ENCODE peak calls at places on chromosomes 11 and 22, in ten cellular contexts. O is HL-60, E is glutamatergic neuron, C is A549, W is cardiac fibroblast, J is K562, D is BJ, F is foreskin fibroblast, P is upper lobe of left lung, Y is H9. U is an unnamed sample.

GRCh38 chr22:50523806-50524663 is 1.4 kb downstream of the SCO2 start:
- DNase-seq in C (no peak), O (no peak), J (no peak), E (no peak), W (no peak), D (no peak), P (peak), F (no peak), Y (no peak), U (no peak)

GRCh38 chr11:16737860-16738197 is 618 bp upstream of the C11orf58 start:
- DNase-seq in C (no peak), D (no peak), E (no peak), P (no peak), F (no peak), W (peak), Y (no peak), O (no peak), J (no peak), U (no peak)

GRCh38 chr11:105046898-105047579 is 1.9 kb upstream of the CARD16 start:
- DNase-seq in Y (no peak), D (peak), P (no peak), C (peak), W (peak), F (peak), E (no peak), O (no peak), J (no peak), U (no peak)

GRCh38 chr22:43295660-43296059 is 47.5 kb downstream of the SCUBE1 start:
- DNase-seq in F (no peak), W (no peak), C (no peak), Y (no peak), D (no peak), E (no peak), J (no peak), O (no peak), P (no peak), U (no peak)

GRCh38 chr11:23730307-23730998 is 766.4 kb upstream of the LUZP2 start:
- DNase-seq in W (no peak), C (no peak), O (no peak), P (peak), E (no peak), J (no peak), F (no peak), D (no peak), Y (peak), U (no peak)

GRCh38 chr11:120032766-120033390 is 105.0 kb downstream of the TRIM29 start:
- DNase-seq in Y (peak), D (no peak), O (no peak), P (no peak), J (no peak), F (no peak), E (no peak), C (no peak), W (no peak), U (no peak)

GRCh38 chr22:20787223-20787622 is 13.3 kb downstream of the SERPIND1 start:
- DNase-seq in C (no peak), W (no peak), O (no peak), P (no peak), F (no peak), Y (no peak), J (no peak), D (no peak), E (no peak), U (no peak)

GRCh38 chr22:49007013-49007653 is 820.5 kb downstream of the BRD1 start:
- DNase-seq in D (no peak), J (no peak), F (no peak), C (no peak), P (no peak), E (no peak), O (no peak), Y (peak), W (no peak), U (no peak)

GRCh38 chr22:40401532-40401931 is 31.1 kb downstream of the SGSM3 start:
- DNase-seq in F (no peak), W (no peak), C (no peak), E (no peak), D (no peak), O (no peak), Y (no peak), J (no peak), P (no peak), U (no peak)

GRCh38 chr11:118845369-118845768 is 38.3 kb upstream of the CXCR5 start:
- DNase-seq in C (no peak), E (no peak), J (peak), P (no peak), O (no peak), W (peak), D (no peak), Y (no peak), F (peak), U (no peak)

GRCh38 chr22:41862530-41863266 is 29.8 kb downstream of the SREBF2 start:
- DNase-seq in F (no peak), O (no peak), C (no peak), E (peak), J (no peak), P (no peak), Y (no peak), D (no peak), W (no peak), U (no peak)

GRCh38 chr22:46849951-46850350 is 87.5 kb downstream of the TBC1D22A start:
- DNase-seq in C (no peak), Y (no peak), F (no peak), W (no peak), J (no peak), D (no peak), O (no peak), E (no peak), P (no peak), U (no peak)

GRCh38 chr22:20663137-20663828 is 110.6 kb upstream of the SERPIND1 start:
- DNase-seq in P (no peak), E (no peak), C (no peak), Y (no peak), O (no peak), F (no peak), W (no peak), J (no peak), D (no peak), U (no peak)

GRCh38 chr11:59475176-59475575 is 2.1 kb downstream of the OR4D10 start:
- DNase-seq in O (no peak), E (no peak), P (no peak), C (no peak), F (no peak), W (no peak), Y (no peak), J (no peak), D (no peak), U (no peak)

GRCh38 chr11:31800398-31801265 is 10.5 kb downstream of the PAX6 start:
- DNase-seq in Y (no peak), W (no peak), P (no peak), E (no peak), O (no peak), F (no peak), D (no peak), C (no peak), J (no peak), U (no peak)

GRCh38 chr11:16979708-16980622 is 34.2 kb downstream of the PLEKHA7 start:
- DNase-seq in W (no peak), P (no peak), D (no peak), E (no peak), J (no peak), C (no peak), O (no peak), Y (no peak), F (no peak), U (no peak)

GRCh38 chr11:117502285-117502856 is 174.7 kb downstream of the CEP164 start:
- DNase-seq in E (no peak), O (no peak), D (no peak), P (no peak), W (no peak), C (no peak), J (no peak), F (no peak), Y (no peak), U (no peak)

GRCh38 chr11:126601136-126601535 is 245.7 kb downstream of the ST3GAL4 start:
- DNase-seq in F (no peak), C (no peak), E (no peak), J (no peak), P (no peak), Y (no peak), D (no peak), O (no peak), W (no peak), U (no peak)

GRCh38 chr22:21741790-21742189 is 6.2 kb upstream of the YPEL1 start:
- DNase-seq in Y (no peak), D (no peak), J (no peak), E (peak), O (no peak), P (no peak), W (no peak), F (no peak), C (no peak), U (no peak)

GRCh38 chr22:49199224-49199623 is 628.4 kb downstream of the BRD1 start:
- DNase-seq in O (no peak), J (no peak), P (no peak), D (no peak), F (no peak), C (no peak), E (no peak), W (no peak), Y (peak), U (peak)

GRCh38 chr11:118939948-118940598 is 14.3 kb upstream of the BCL9L start:
- DNase-seq in W (peak), D (no peak), C (no peak), F (no peak), O (peak), J (peak), P (peak), E (peak), Y (peak), U (no peak)

GRCh38 chr11:74256370-74257133 is 54.9 kb downstream of the P4HA3 start:
- DNase-seq in P (no peak), J (no peak), W (peak), F (no peak), E (no peak), C (no peak), O (no peak), D (no peak), Y (no peak), U (no peak)

GRCh38 chr11:10328314-10329090 is 23.6 kb downstream of the ADM start:
- DNase-seq in P (no peak), C (no peak), D (peak), W (peak), O (peak), F (peak), J (no peak), Y (no peak), E (no peak), U (no peak)

GRCh38 chr11:64294665-64295289 is 3.7 kb downstream of the KCNK4 start:
- DNase-seq in J (no peak), Y (no peak), W (peak), F (no peak), D (no peak), C (no peak), E (no peak), P (no peak), O (no peak), U (no peak)
- TF ChIP-seq CTCF in J (no peak), Y (no peak), W (no peak), F (no peak), D (no peak), C (no peak), E (no peak), P (no peak), O (no peak), U (no peak)

GRCh38 chr22:38927033-38927789 is 30.2 kb upstream of the APOBEC3A start:
- DNase-seq in F (peak), E (peak), C (peak), W (peak), D (no peak), P (peak), J (peak), O (peak), Y (peak), U (peak)
- TF ChIP-seq CTCF in F (peak), E (peak), C (peak), W (peak), D (peak), P (peak), J (peak), O (peak), Y (peak), U (peak)

DNA sequence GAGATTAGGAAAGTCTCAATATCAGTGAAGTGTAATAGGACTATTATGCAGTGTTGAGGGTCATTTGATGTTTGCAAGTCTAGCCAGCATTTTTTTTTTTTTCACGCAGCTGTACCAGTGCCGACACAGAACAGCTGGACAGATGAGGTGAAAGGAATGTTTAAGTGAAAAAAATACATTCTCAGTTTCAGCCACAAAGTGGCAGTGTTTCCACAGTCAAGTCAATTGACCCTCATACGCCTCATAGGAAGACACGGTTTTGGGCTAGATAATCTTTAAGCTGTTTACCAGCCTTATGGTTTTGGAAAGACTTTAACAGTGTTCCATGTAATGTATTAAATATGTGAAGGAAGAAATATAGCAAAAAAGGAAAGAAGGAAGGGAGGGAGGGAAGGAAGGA is 349.9 kb upstream of the ANO3 start:
- DNase-seq in C (peak), Y (no peak), J (no peak), D (peak), W (peak), O (peak), F (peak), E (no peak), P (no peak), U (no peak)
- TF ChIP-seq CTCF in C (peak), Y (peak), J (peak), D (peak), W (peak), O (no peak), F (peak), E (peak), P (peak), U (peak)

DNA sequence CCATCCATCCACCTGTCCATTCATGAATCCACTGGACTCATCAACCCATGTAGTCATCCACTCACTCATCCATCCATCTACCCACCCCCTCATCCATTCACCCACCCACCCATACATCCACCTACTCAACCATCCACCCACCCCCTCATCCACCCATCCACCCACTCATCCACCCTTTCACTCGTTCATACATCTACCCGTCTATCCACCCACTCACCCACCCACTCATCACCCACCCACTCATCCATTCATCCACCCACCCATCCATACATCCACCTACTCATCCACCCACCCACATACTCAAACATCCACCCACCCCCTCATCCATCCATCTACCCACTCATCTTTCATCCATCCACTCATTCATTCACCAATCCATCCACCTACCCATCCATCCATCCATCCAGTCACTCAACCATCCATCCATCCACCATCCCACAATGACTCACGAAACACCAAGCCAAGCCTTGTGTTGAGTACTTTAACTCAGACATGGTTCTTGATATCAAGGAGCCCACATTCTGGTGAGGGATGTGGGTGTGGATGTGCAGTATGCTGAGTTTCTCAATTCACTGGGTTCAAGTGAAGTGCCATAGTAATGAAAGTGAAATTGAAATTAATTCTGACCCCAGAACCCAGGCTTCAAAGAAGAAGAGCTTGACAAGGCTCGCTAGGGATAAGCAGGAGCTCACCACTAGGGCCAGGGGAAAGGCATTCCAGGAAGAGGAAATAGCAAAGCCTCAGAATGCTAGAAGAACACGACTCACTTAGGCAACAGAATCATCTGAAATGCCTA is 37.5 kb downstream of the RTL6 start:
- DNase-seq in F (no peak), E (no peak), C (no peak), Y (no peak), W (peak), D (no peak), J (no peak), P (no peak), O (no peak), U (no peak)
- TF ChIP-seq CTCF in F (no peak), E (no peak), C (no peak), Y (no peak), W (no peak), D (no peak), J (no peak), P (no peak), O (no peak), U (no peak)

DNA sequence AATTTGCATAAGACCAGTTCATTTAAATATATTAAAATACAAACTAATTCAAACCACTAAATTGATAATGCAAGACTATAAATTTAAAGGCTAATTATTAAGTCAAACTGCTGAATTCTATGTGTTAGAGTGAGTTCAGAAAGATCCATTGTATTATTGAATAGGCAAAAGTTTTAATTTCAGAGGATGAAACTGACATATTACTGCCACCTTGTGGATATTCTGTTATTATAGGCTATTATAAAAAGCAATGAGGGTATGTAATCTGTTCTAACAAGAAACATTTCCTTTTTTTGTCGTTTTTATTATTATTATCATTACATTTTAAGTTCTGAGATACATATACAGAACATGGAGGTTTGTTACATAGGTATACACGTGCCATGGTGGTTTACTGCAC is 20.9 kb upstream of the NAALAD2 start:
- DNase-seq in C (no peak), P (no peak), J (no peak), W (peak), E (no peak), O (no peak), Y (no peak), F (no peak), D (no peak), U (no peak)
- TF ChIP-seq CTCF in C (peak), P (no peak), J (peak), W (peak), E (peak), O (no peak), Y (peak), F (no peak), D (peak), U (peak)

GRCh38 chr11:77347962-77348361 is 46.5 kb upstream of the GDPD4 start:
- DNase-seq in E (no peak), C (no peak), Y (no peak), F (no peak), O (no peak), D (no peak), J (no peak), P (no peak), W (no peak), U (no peak)

GRCh38 chr11:77340501-77340900 is 39.0 kb upstream of the GDPD4 start:
- DNase-seq in O (no peak), J (no peak), Y (no peak), F (no peak), W (peak), E (no peak), D (no peak), C (no peak), P (no peak), U (no peak)

GRCh38 chr11:77346906-77347603 is 45.6 kb upstream of the GDPD4 start:
- DNase-seq in O (no peak), P (no peak), J (no peak), D (peak), E (no peak), C (no peak), F (peak), Y (no peak), W (peak), U (no peak)

GRCh38 chr11:77351281-77351905 is 49.9 kb upstream of the GDPD4 start:
- DNase-seq in P (no peak), F (no peak), E (no peak), Y (no peak), C (no peak), J (no peak), D (peak), W (peak), O (no peak), U (no peak)

DNA sequence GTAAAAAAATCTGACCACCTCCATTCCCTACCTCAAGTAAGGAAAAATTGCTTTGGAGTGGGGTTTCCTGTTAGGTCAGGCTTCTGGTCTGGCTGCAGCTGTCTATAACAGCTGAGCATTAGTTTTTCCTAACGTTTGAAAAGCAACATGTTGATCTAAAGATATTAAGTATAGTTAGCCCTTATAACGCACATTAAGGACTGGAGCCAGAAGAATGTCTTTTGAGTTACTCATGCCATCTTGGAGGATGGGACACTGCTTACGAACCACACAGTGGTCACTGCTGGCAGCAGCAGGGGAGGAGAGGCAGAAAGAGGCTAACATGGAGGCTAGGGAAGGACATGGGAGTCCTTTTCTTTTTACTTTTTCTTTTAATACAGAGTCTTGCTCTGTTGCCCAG is 44.1 kb upstream of the GDPD4 start:
- DNase-seq in W (peak), E (no peak), J (no peak), O (no peak), F (peak), C (no peak), D (peak), P (no peak), Y (no peak), U (no peak)
- TF ChIP-seq CTCF in W (no peak), E (no peak), J (no peak), O (no peak), F (no peak), C (no peak), D (peak), P (no peak), Y (no peak), U (no peak)

GRCh38 chr11:65586676-65587075 is 8.9 kb downstream of the KCNK7 start:
- DNase-seq in P (no peak), F (peak), D (no peak), C (no peak), J (no peak), O (no peak), W (peak), E (no peak), Y (peak), U (no peak)
- TF ChIP-seq CTCF in P (no peak), F (no peak), D (no peak), C (no peak), J (no peak), O (no peak), W (no peak), E (no peak), Y (no peak), U (no peak)

GRCh38 chr22:27726726-27727449 is 74.7 kb downstream of the MN1 start:
- DNase-seq in P (no peak), E (no peak), W (peak), D (peak), J (peak), C (peak), F (peak), Y (no peak), O (no peak), U (no peak)
- TF ChIP-seq CTCF in P (no peak), E (no peak), W (no peak), D (no peak), J (no peak), C (no peak), F (no peak), Y (no peak), O (no peak), U (no peak)

GRCh38 chr11:44993971-44994705 is 43.5 kb upstream of the TP53I11 start:
- DNase-seq in W (no peak), J (no peak), C (no peak), Y (peak), P (no peak), F (no peak), D (no peak), O (no peak), E (no peak), U (no peak)

GRCh38 chr11:44992181-44992582 is 41.5 kb upstream of the TP53I11 start:
- DNase-seq in O (no peak), W (peak), Y (peak), E (no peak), C (no peak), J (no peak), D (no peak), P (no peak), F (no peak), U (no peak)

GRCh38 chr11:44992774-44993173 is 42.1 kb upstream of the TP53I11 start:
- DNase-seq in E (no peak), D (no peak), C (no peak), F (no peak), W (no peak), P (no peak), Y (no peak), O (no peak), J (no peak), U (no peak)

GRCh38 chr11:44997566-44997965 is 46.9 kb upstream of the TP53I11 start:
- DNase-seq in D (no peak), J (no peak), P (no peak), E (no peak), O (no peak), F (no peak), W (no peak), Y (no peak), C (no peak), U (no peak)

GRCh38 chr11:44994753-44995152 is 44.1 kb upstream of the TP53I11 start:
- DNase-seq in W (no peak), P (no peak), F (no peak), E (no peak), O (no peak), Y (peak), J (no peak), D (no peak), C (no peak), U (no peak)
- TF ChIP-seq CTCF in W (no peak), P (no peak), F (no peak), E (no peak), O (no peak), Y (peak), J (no peak), D (no peak), C (no peak), U (no peak)